ENCODE peak calls at places on chromosomes 2 and 18, in six cellular contexts. Z, J, H, O, W and K are unnamed samples.
A peak's percentile ranks its signal among the peaks of the same experiment; 100 is the strongest.

GRCh38 chr2:240736281-240737250 is 44.9 kb downstream of the AQP12A start:
- DNase-seq in Z (no peak), H (no peak), O (no peak), W (no peak), J (no peak), K (no peak)

GRCh38 chr18:56490942-56491341 is 147.4 kb downstream of the TXNL1 start:
- DNase-seq in Z (no peak), H (no peak), O (no peak), J (no peak), W (no peak), K (no peak)

GRCh38 chr2:69076601-69077000 is 63.6 kb downstream of the ANTXR1 start:
- DNase-seq in H (no peak), J (no peak), O (no peak), W (no peak), Z (no peak), K (no peak)

GRCh38 chr2:202069189-202070050 is 3.6 kb upstream of the KIAA2012 start:
- DNase-seq in J (peak; percentile 58), O (no peak), H (no peak), W (no peak), Z (no peak), K (peak; percentile 38)

GRCh38 chr2:45595724-45596435 is 15.2 kb downstream of the SRBD1 start:
- DNase-seq in Z (peak; percentile 31), W (no peak), H (peak; percentile 53), O (no peak), J (peak; percentile 38), K (no peak)

GRCh38 chr2:113164234-113164929 is 9.4 kb upstream of the PSD4 start:
- DNase-seq in Z (no peak), J (no peak), W (no peak), H (no peak), O (no peak), K (no peak)

GRCh38 chr2:32947484-32948143 is 861 bp downstream of the LTBP1 start:
- DNase-seq in Z (peak; percentile 37), O (peak; percentile 61), W (no peak), J (peak; percentile 20), H (peak; percentile 73), K (peak; percentile 41)

GRCh38 chr18:66616523-66616983 is 12.7 kb upstream of the CDH19 start:
- DNase-seq in H (no peak), O (no peak), W (no peak), Z (no peak), J (no peak), K (peak; percentile 4)

GRCh38 chr2:207926133-207927076 is 98.9 kb downstream of the PLEKHM3 start:
- DNase-seq in J (peak; percentile 32), O (peak; percentile 72), Z (peak; percentile 46), H (peak; percentile 58), W (peak; percentile 30), K (no peak)

GRCh38 chr2:24435391-24436316 is 55.4 kb upstream of the NCOA1 start:
- DNase-seq in J (peak; percentile 62), Z (peak; percentile 83), O (peak; percentile 86), W (peak; percentile 50), H (peak; percentile 91), K (no peak)

GRCh38 chr2:216921057-216921456 is 61.2 kb upstream of the TNP1 start:
- DNase-seq in J (no peak), H (no peak), W (no peak), O (no peak), Z (no peak), K (no peak)

GRCh38 chr2:95728878-95729511 is 137.2 kb downstream of the TRIM43 start:
- DNase-seq in O (peak; percentile 60), H (peak; percentile 62), Z (peak; percentile 73), J (peak; percentile 81), W (peak; percentile 72), K (peak; percentile 54)

GRCh38 chr18:76970749-76971148 is 148.4 kb downstream of the ZNF236 start:
- DNase-seq in J (peak; percentile 85), Z (no peak), H (no peak), O (no peak), W (no peak), K (no peak)

GRCh38 chr2:192070099-192070498 is 124.6 kb downstream of the TMEFF2 start:
- DNase-seq in J (no peak), W (no peak), O (no peak), Z (no peak), H (no peak), K (no peak)

GRCh38 chr2:69916151-69916550 is 1.2 kb downstream of the MXD1 start:
- DNase-seq in H (no peak), O (no peak), Z (no peak), W (no peak), J (no peak), K (no peak)

GRCh38 chr2:40606862-40607261 is 155.0 kb upstream of the SLC8A1 start:
- DNase-seq in H (no peak), Z (no peak), O (no peak), W (no peak), J (no peak), K (no peak)

GRCh38 chr2:46010925-46011490 is 286.2 kb upstream of the EPAS1 start:
- DNase-seq in W (no peak), H (no peak), J (no peak), O (no peak), Z (no peak), K (no peak)

GRCh38 chr2:173355866-173356508 is 1.3 kb downstream of the CDCA7 start:
- DNase-seq in W (no peak), H (no peak), O (peak; percentile 51), J (no peak), Z (no peak), K (no peak)
- H3K4me1 ChIP-seq in W (no peaks in the 10 kb centered on the region), H (peaks cover 17% of the 10 kb centered on the region), O (peaks cover 12% of the 10 kb centered on the region), J (peaks cover 18% of the 10 kb centered on the region), Z (peaks cover 7% of the 10 kb centered on the region), K (peaks cover 4% of the 10 kb centered on the region)

DNA sequence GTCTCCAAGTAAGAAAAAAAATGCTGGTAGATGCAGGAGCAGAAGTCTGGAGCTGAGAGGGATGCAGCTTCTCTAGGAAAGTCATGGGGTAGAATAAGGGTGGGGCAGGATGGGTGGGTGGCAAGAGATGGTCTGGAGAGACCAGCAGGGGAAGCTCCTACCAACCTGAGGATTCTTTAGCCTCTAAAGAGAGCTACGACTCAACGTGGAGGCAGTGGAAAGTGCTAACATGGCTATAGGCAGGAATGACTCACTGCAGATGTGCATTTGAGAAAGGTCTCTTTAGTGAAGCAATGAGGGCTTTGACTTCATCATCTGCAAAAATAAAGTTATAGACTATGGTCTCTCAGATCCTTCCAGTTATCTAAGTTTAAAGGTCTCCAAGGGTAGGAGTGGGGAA is 722.8 kb upstream of the RAB6C start:
- DNase-seq in W (no peak), O (no peak), J (no peak), Z (no peak), H (no peak), K (no peak)
- H3K27ac ChIP-seq in W (no peak overlapping the region), O (no peak overlapping the region), J (no peak overlapping the region), Z (no peak overlapping the region), H (no peak overlapping the region), K (no peak overlapping the region)

GRCh38 chr2:178884440-178884839 is 77.2 kb upstream of the TTN start:
- DNase-seq in Z (no peak), W (no peak), H (no peak), J (no peak), O (no peak), K (no peak)
- H3K4me1 ChIP-seq in Z (no peaks in the 10 kb centered on the region), W (no peaks in the 10 kb centered on the region), H (peaks cover 10% of the 10 kb centered on the region), J (peaks cover 3% of the 10 kb centered on the region), O (peaks cover 15% of the 10 kb centered on the region), K (no peaks in the 10 kb centered on the region)

GRCh38 chr2:50347355-50348044 is 684.4 kb downstream of the NRXN1 start:
- DNase-seq in O (no peak), W (no peak), J (no peak), Z (no peak), H (no peak), K (peak; percentile 51)
- H3K27ac ChIP-seq in O (no peak overlapping the region), W (no peak overlapping the region), J (no peak overlapping the region), Z (no peak overlapping the region), H (no peak overlapping the region), K (no peak overlapping the region)

GRCh38 chr2:26175716-26176615 is 3.1 kb downstream of the GAREM2 start:
- DNase-seq in Z (no peak), H (no peak), W (no peak), J (no peak), O (no peak), K (no peak)
- H3K4me1 ChIP-seq in Z (peaks cover 11% of the 10 kb centered on the region), H (peaks cover 16% of the 10 kb centered on the region), W (no peaks in the 10 kb centered on the region), J (peaks cover 27% of the 10 kb centered on the region), O (peaks cover 7% of the 10 kb centered on the region), K (peaks cover 7% of the 10 kb centered on the region)

GRCh38 chr2:10532631-10533101 is 84.5 kb upstream of the ODC1 start:
- DNase-seq in H (peak; percentile 1), J (no peak), W (no peak), O (no peak), Z (peak; percentile 3), K (no peak)

GRCh38 chr2:10533811-10534321 is 85.7 kb upstream of the ODC1 start:
- DNase-seq in H (peak; percentile 21), W (no peak), Z (no peak), J (no peak), O (no peak), K (peak; percentile 51)

GRCh38 chr2:10536569-10537133 is 88.5 kb upstream of the ODC1 start:
- DNase-seq in W (no peak), Z (no peak), J (no peak), H (peak; percentile 1), O (no peak), K (no peak)

GRCh38 chr2:10535703-10536102 is 87.6 kb upstream of the ODC1 start:
- DNase-seq in Z (no peak), H (peak; percentile 5), W (no peak), J (no peak), O (no peak), K (peak; percentile 61)

GRCh38 chr2:10534514-10535250 is 86.6 kb upstream of the ODC1 start:
- DNase-seq in J (no peak), Z (no peak), O (no peak), H (peak; percentile 9), W (no peak), K (peak; percentile 34)
- H3K27ac ChIP-seq in J (no peak overlapping the region), Z (no peak overlapping the region), O (no peak overlapping the region), H (no peak overlapping the region), W (no peak overlapping the region), K (no peak overlapping the region)

DNA sequence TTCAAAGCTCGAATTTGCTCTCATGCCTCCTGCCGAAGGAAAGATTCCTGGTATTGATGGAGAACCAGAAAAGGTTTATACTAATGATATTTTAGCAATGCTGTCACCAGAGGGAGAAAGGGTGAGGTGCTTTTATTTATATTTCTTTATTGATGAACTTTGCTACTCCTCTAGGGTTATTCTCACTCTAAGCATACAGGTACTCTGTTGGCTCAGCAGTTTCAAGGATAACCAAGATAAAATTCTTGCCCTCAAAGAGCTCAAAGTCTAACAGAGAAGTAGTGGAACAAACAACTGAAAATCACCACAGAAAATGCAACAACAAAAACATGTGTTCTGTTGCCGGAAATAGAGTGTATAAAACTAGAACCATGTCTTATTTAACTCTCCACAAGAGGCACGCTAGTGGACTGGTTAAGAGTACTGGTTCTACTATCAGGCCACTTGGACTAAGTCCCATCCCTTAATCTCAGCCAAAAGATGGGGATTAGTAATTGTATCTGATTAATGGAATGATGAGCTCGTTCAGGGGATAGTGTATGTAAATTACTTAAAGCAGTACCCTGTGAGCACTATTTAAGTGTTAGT is 103.6 kb downstream of the DNAH6 start:
- DNase-seq in O (no peak), Z (no peak), W (no peak), H (no peak), J (no peak), K (no peak)
- H3K4me1 ChIP-seq in O (no peaks in the 10 kb centered on the region), Z (no peaks in the 10 kb centered on the region), W (no peaks in the 10 kb centered on the region), H (no peaks in the 10 kb centered on the region), J (no peaks in the 10 kb centered on the region), K (no peaks in the 10 kb centered on the region)